ENCODE peak calls at places on chromosome 21, in seven cellular contexts. One of them, this sample, is unnamed.

GRCh38 chr21:29405503-29406122 is 106.9 kb downstream of the BACH1 start:
- DNase-seq in NCI-H526 treated with DMSO at 0.1 percent for 48 hours: no peak
- DNase-seq in T-helper 9 cell: no peak
- DNase-seq in germinal center: no peak
- DNase-seq in left colon: no peak
- DNase-seq in mesenteric fat pad: no peak
- DNase-seq in NCI-H69: no peak
- DNase-seq in this sample: no peak

GRCh38 chr21:24375201-24375600 is 1232.1 kb downstream of the MRPL39 start:
- DNase-seq in NCI-H526 treated with DMSO at 0.1 percent for 48 hours: no peak
- DNase-seq in T-helper 9 cell: no peak
- DNase-seq in germinal center: no peak
- DNase-seq in left colon: no peak
- DNase-seq in mesenteric fat pad: no peak
- DNase-seq in NCI-H69: peak
- DNase-seq in this sample: peak

GRCh38 chr21:46065215-46065992 is 32.5 kb upstream of the COL6A2 start:
- DNase-seq in NCI-H526 treated with DMSO at 0.1 percent for 48 hours: no peak
- DNase-seq in T-helper 9 cell: no peak
- DNase-seq in germinal center: no peak
- DNase-seq in left colon: no peak
- DNase-seq in mesenteric fat pad: peak
- DNase-seq in NCI-H69: no peak
- DNase-seq in this sample: no peak

GRCh38 chr21:44419679-44420078 is 35.6 kb upstream of the LRRC3 start:
- DNase-seq in NCI-H526 treated with DMSO at 0.1 percent for 48 hours: no peak
- DNase-seq in T-helper 9 cell: no peak
- DNase-seq in germinal center: no peak
- DNase-seq in left colon: no peak
- DNase-seq in mesenteric fat pad: peak
- DNase-seq in NCI-H69: no peak
- DNase-seq in this sample: no peak

GRCh38 chr21:21230672-21231071 is 232.5 kb downstream of the NCAM2 start:
- DNase-seq in NCI-H526 treated with DMSO at 0.1 percent for 48 hours: no peak
- DNase-seq in T-helper 9 cell: no peak
- DNase-seq in germinal center: no peak
- DNase-seq in left colon: no peak
- DNase-seq in mesenteric fat pad: no peak
- DNase-seq in NCI-H69: no peak
- DNase-seq in this sample: no peak

GRCh38 chr21:35138665-35139381 is 89.7 kb upstream of the RUNX1 start:
- DNase-seq in NCI-H526 treated with DMSO at 0.1 percent for 48 hours: peak
- DNase-seq in T-helper 9 cell: no peak
- DNase-seq in germinal center: peak
- DNase-seq in left colon: no peak
- DNase-seq in mesenteric fat pad: no peak
- DNase-seq in NCI-H69: no peak
- DNase-seq in this sample: peak

GRCh38 chr21:29304577-29304976 is 5.9 kb downstream of the BACH1 start:
- DNase-seq in NCI-H526 treated with DMSO at 0.1 percent for 48 hours: no peak
- DNase-seq in T-helper 9 cell: no peak
- DNase-seq in germinal center: no peak
- DNase-seq in left colon: no peak
- DNase-seq in mesenteric fat pad: no peak
- DNase-seq in NCI-H69: no peak
- DNase-seq in this sample: peak

GRCh38 chr21:39533545-39534226 is 79.1 kb upstream of the B3GALT5 start:
- DNase-seq in NCI-H526 treated with DMSO at 0.1 percent for 48 hours: no peak
- DNase-seq in T-helper 9 cell: no peak
- DNase-seq in germinal center: no peak
- DNase-seq in left colon: no peak
- DNase-seq in mesenteric fat pad: no peak
- DNase-seq in NCI-H69: no peak
- DNase-seq in this sample: no peak

GRCh38 chr21:33265664-33266049 is 510 bp upstream of the IL10RB start:
- DNase-seq in NCI-H526 treated with DMSO at 0.1 percent for 48 hours: no peak
- DNase-seq in T-helper 9 cell: no peak
- DNase-seq in germinal center: peak
- DNase-seq in left colon: peak
- DNase-seq in mesenteric fat pad: no peak
- DNase-seq in NCI-H69: peak
- DNase-seq in this sample: peak

GRCh38 chr21:45401054-45401518 is 3.9 kb upstream of the COL18A1 start:
- DNase-seq in NCI-H526 treated with DMSO at 0.1 percent for 48 hours: no peak
- DNase-seq in T-helper 9 cell: no peak
- DNase-seq in germinal center: no peak
- DNase-seq in left colon: no peak
- DNase-seq in mesenteric fat pad: no peak
- DNase-seq in NCI-H69: no peak
- DNase-seq in this sample: no peak

GRCh38 chr21:42696516-42697040 is 43.2 kb downstream of the PDE9A start:
- DNase-seq in NCI-H526 treated with DMSO at 0.1 percent for 48 hours: no peak
- DNase-seq in T-helper 9 cell: no peak
- DNase-seq in germinal center: no peak
- DNase-seq in left colon: no peak
- DNase-seq in mesenteric fat pad: peak
- DNase-seq in NCI-H69: no peak
- DNase-seq in this sample: no peak

GRCh38 chr21:32415451-32415850 is 2.9 kb downstream of the EVA1C start:
- DNase-seq in NCI-H526 treated with DMSO at 0.1 percent for 48 hours: no peak
- DNase-seq in T-helper 9 cell: no peak
- DNase-seq in germinal center: no peak
- DNase-seq in left colon: no peak
- DNase-seq in mesenteric fat pad: no peak
- DNase-seq in NCI-H69: no peak
- DNase-seq in this sample: no peak

GRCh38 chr21:42343101-42343500 is 7.7 kb downstream of the TFF2 start:
- DNase-seq in NCI-H526 treated with DMSO at 0.1 percent for 48 hours: no peak
- DNase-seq in T-helper 9 cell: no peak
- DNase-seq in germinal center: no peak
- DNase-seq in left colon: peak
- DNase-seq in mesenteric fat pad: no peak
- DNase-seq in NCI-H69: no peak
- DNase-seq in this sample: no peak

GRCh38 chr21:31618696-31619430 is 40.6 kb upstream of the SOD1 start:
- DNase-seq in NCI-H526 treated with DMSO at 0.1 percent for 48 hours: no peak
- DNase-seq in T-helper 9 cell: no peak
- DNase-seq in germinal center: no peak
- DNase-seq in left colon: no peak
- DNase-seq in mesenteric fat pad: no peak
- DNase-seq in NCI-H69: no peak
- DNase-seq in this sample: no peak

GRCh38 chr21:46437096-46437498 is 21.6 kb upstream of the DIP2A start:
- DNase-seq in NCI-H526 treated with DMSO at 0.1 percent for 48 hours: no peak
- DNase-seq in T-helper 9 cell: no peak
- DNase-seq in germinal center: no peak
- DNase-seq in left colon: no peak
- DNase-seq in mesenteric fat pad: peak
- DNase-seq in NCI-H69: no peak
- DNase-seq in this sample: no peak

GRCh38 chr21:41167348-41168342 is at the start of gene BACE2:
- DNase-seq in NCI-H526 treated with DMSO at 0.1 percent for 48 hours: peak
- DNase-seq in T-helper 9 cell: no peak
- DNase-seq in germinal center: peak
- DNase-seq in left colon: peak
- DNase-seq in mesenteric fat pad: no peak
- DNase-seq in NCI-H69: peak
- DNase-seq in this sample: peak

GRCh38 chr21:41719691-41720090 is 47.2 kb downstream of the RIPK4 start:
- DNase-seq in NCI-H526 treated with DMSO at 0.1 percent for 48 hours: no peak
- DNase-seq in T-helper 9 cell: no peak
- DNase-seq in germinal center: no peak
- DNase-seq in left colon: no peak
- DNase-seq in mesenteric fat pad: no peak
- DNase-seq in NCI-H69: no peak
- DNase-seq in this sample: no peak

GRCh38 chr21:46413365-46413696 is 45.4 kb upstream of the DIP2A start:
- DNase-seq in NCI-H526 treated with DMSO at 0.1 percent for 48 hours: no peak
- DNase-seq in T-helper 9 cell: no peak
- DNase-seq in germinal center: no peak
- DNase-seq in left colon: no peak
- DNase-seq in mesenteric fat pad: no peak
- DNase-seq in NCI-H69: no peak
- DNase-seq in this sample: no peak

GRCh38 chr21:35529141-35529863 is 480.2 kb upstream of the RUNX1 start:
- DNase-seq in NCI-H526 treated with DMSO at 0.1 percent for 48 hours: no peak
- DNase-seq in T-helper 9 cell: no peak
- DNase-seq in germinal center: peak
- DNase-seq in left colon: no peak
- DNase-seq in mesenteric fat pad: no peak
- DNase-seq in NCI-H69: no peak
- DNase-seq in this sample: peak

GRCh38 chr21:41411449-41412089 is 14.5 kb upstream of the MX1 start:
- DNase-seq in NCI-H526 treated with DMSO at 0.1 percent for 48 hours: no peak
- DNase-seq in T-helper 9 cell: no peak
- DNase-seq in germinal center: no peak
- DNase-seq in left colon: peak
- DNase-seq in mesenteric fat pad: peak
- DNase-seq in NCI-H69: peak
- DNase-seq in this sample: no peak

This sample was measured in naive B cell.